ENCODE peak calls at places on chromosomes 6 and 20, in seven cellular contexts. B is mucosa of descending colon, U is Caki2, N is fibroblast of the aortic adventitia, C is progenitor cell of endocrine pancreas, A is midbrain, Q is activated B cell treated with CpG ODN at 0.5 μM for 24 hours. S is an unnamed sample.

GRCh38 chr6:19757036-19757435 is 80.1 kb upstream of the ID4 start:
- DNase-seq in B (no peak), U (no peak), N (peak; percentile 45), C (no peak), A (no peak), Q (no peak), S (no peak)

GRCh38 chr6:47464052-47464451 is 13.5 kb upstream of the CD2AP start:
- DNase-seq in B (no peak), U (peak; percentile 74), N (no peak), C (no peak), A (no peak), Q (no peak), S (no peak)

GRCh38 chr6:56767435-56767834 is 124.7 kb upstream of the DST start:
- DNase-seq in B (no peak), U (no peak), N (no peak), C (no peak), A (no peak), Q (no peak), S (no peak)

GRCh38 chr20:54067606-54068174 is 2.7 kb downstream of the BCAS1 start:
- DNase-seq in B (peak; percentile 84), U (peak; percentile 100), N (no peak), C (peak; percentile 60), A (no peak), Q (no peak), S (peak; percentile 51)

GRCh38 chr6:29727637-29728036 is 4.4 kb downstream of the HLA-F start:
- DNase-seq in B (no peak), U (no peak), N (no peak), C (no peak), A (no peak), Q (no peak), S (no peak)

GRCh38 chr6:31945507-31946369 is at the start of gene CFB:
- DNase-seq in B (peak; percentile 90), U (peak; percentile 75), N (peak; percentile 94), C (no peak), A (no peak), Q (no peak), S (no peak)

GRCh38 chr20:24773168-24773567 is 175.9 kb upstream of the CST7 start:
- DNase-seq in B (no peak), U (no peak), N (peak; percentile 41), C (no peak), A (no peak), Q (no peak), S (no peak)

GRCh38 chr6:45697605-45698004 is 318.1 kb downstream of the CLIC5 start:
- DNase-seq in B (no peak), U (peak; percentile 88), N (peak; percentile 99), C (no peak), A (no peak), Q (no peak), S (no peak)

GRCh38 chr6:9398794-9399373 is 963.5 kb upstream of the SLC35B3 start:
- DNase-seq in B (peak; percentile 45), U (no peak), N (no peak), C (no peak), A (no peak), Q (no peak), S (no peak)

GRCh38 chr20:52405417-52405816 is 213.8 kb upstream of the ZFP64 start:
- DNase-seq in B (no peak), U (no peak), N (no peak), C (no peak), A (no peak), Q (no peak), S (no peak)

GRCh38 chr6:25959890-25960531 is 2.6 kb upstream of the TRIM38 start:
- DNase-seq in B (no peak), U (no peak), N (no peak), C (no peak), A (no peak), Q (no peak), S (no peak)

GRCh38 chr6:52360601-52361346 is 1.2 kb upstream of the PAQR8 start:
- DNase-seq in B (no peak), U (no peak), N (no peak), C (no peak), A (no peak), Q (no peak), S (no peak)

GRCh38 chr6:88989215-88989614 is 25.8 kb upstream of the RNGTT start:
- DNase-seq in B (no peak), U (no peak), N (peak; percentile 61), C (no peak), A (peak; percentile 13), Q (no peak), S (no peak)